ENCODE peak calls at places on chromosome 14, in four cellular contexts. O, L, R and M are unnamed samples.

GRCh38 chr14:39107624-39108023 is 4.6 kb upstream of the SEC23A start:
- DNase-seq in O (peak; percentile 44), L (no peak), R (no peak), M (no peak)

GRCh38 chr14:56324831-56325230 is 206.6 kb downstream of the PELI2 start:
- DNase-seq in O (no peak), L (no peak), R (no peak), M (no peak)

GRCh38 chr14:45068396-45068795 is 15.5 kb upstream of the PRPF39 start:
- DNase-seq in O (no peak), L (no peak), R (no peak), M (no peak)

GRCh38 chr14:20690848-20691640 is 2.5 kb downstream of the ANG start:
- DNase-seq in O (peak; percentile 81), L (no peak), R (peak; percentile 43), M (no peak)

GRCh38 chr14:104551851-104552737 is 27.5 kb upstream of the C14orf180 start:
- DNase-seq in O (no peak), L (no peak), R (no peak), M (peak; percentile 36)

GRCh38 chr14:30607156-30607780 is 14.9 kb upstream of the SCFD1 start:
- DNase-seq in O (no peak), L (no peak), R (no peak), M (no peak)

GRCh38 chr14:64444984-64445845 is 20.1 kb upstream of the AKAP5 start:
- DNase-seq in O (peak; percentile 41), L (no peak), R (no peak), M (no peak)

GRCh38 chr14:104974146-104974541 is 4.0 kb downstream of the AHNAK2 start:
- DNase-seq in O (no peak), L (no peak), R (no peak), M (no peak)

GRCh38 chr14:55706893-55707292 is 126.9 kb downstream of the KTN1 start:
- DNase-seq in O (no peak), L (no peak), R (no peak), M (no peak)

GRCh38 chr14:90580381-90581335 is 183.8 kb downstream of the CALM1 start:
- DNase-seq in O (no peak), L (no peak), R (no peak), M (no peak)

GRCh38 chr14:34498684-34499412 is 36.8 kb upstream of the SPTSSA start:
- DNase-seq in O (peak; percentile 80), L (no peak), R (no peak), M (no peak)

GRCh38 chr14:94754391-94754942 is 15.4 kb downstream of the GSC start:
- DNase-seq in O (no peak), L (no peak), R (no peak), M (no peak)

GRCh38 chr14:101562659-101563351 is 1.5 kb downstream of the DIO3 start:
- DNase-seq in O (no peak), L (no peak), R (no peak), M (no peak)

GRCh38 chr14:101564444-101564776 is 3.1 kb downstream of the DIO3 start:
- DNase-seq in O (no peak), L (no peak), R (no peak), M (no peak)

GRCh38 chr14:101563352-101563653 is 2.0 kb downstream of the DIO3 start:
- DNase-seq in O (no peak), L (no peak), R (no peak), M (no peak)

GRCh38 chr14:101564819-101565698 is 3.8 kb downstream of the DIO3 start:
- DNase-seq in O (peak; percentile 56), L (no peak), R (no peak), M (no peak)

GRCh38 chr14:101563654-101564443 is 2.6 kb downstream of the DIO3 start:
- DNase-seq in O (peak; percentile 37), L (no peak), R (no peak), M (no peak)
- H3K4me3 ChIP-seq in O (peak overlapping the region; percentile 58), L (no peak overlapping the region), R (no peak overlapping the region), M (no peak overlapping the region)

DNA sequence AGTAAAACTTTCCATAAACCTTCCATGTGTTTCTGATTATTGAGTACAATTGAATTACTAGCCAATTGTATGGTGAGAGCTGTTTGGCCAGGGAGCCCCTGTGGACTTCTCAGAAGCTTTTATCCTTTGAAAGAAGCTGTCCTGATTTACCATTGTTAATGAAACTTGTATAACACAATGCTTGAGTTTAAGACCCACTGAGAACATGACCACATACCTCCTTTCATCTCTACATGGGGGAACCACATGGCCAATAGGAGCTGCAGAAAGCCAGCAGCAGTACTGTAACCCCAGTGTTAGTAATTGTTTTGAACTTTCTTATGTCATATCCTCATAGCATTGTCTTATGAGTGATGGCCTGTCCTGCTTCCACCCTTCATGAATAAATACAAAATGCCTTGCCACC is 815.5 kb downstream of the NRXN3 start:
- DNase-seq in O (no peak), L (no peak), R (no peak), M (no peak)
- H3K4me3 ChIP-seq in O (no peak overlapping the region), L (no peak overlapping the region), R (no peak overlapping the region), M (no peak overlapping the region)

GRCh38 chr14:50121506-50121905 is 5.1 kb upstream of the VCPKMT start:
- DNase-seq in O (no peak), L (no peak), R (no peak), M (no peak)

GRCh38 chr14:50122291-50122690 is 5.9 kb upstream of the VCPKMT start:
- DNase-seq in O (no peak), L (no peak), R (no peak), M (no peak)

GRCh38 chr14:50117456-50117855 is 1.1 kb upstream of the VCPKMT start:
- DNase-seq in O (no peak), L (no peak), R (no peak), M (no peak)

GRCh38 chr14:50127802-50128201 is 11.4 kb upstream of the VCPKMT start:
- DNase-seq in O (no peak), L (no peak), R (no peak), M (no peak)

DNA sequence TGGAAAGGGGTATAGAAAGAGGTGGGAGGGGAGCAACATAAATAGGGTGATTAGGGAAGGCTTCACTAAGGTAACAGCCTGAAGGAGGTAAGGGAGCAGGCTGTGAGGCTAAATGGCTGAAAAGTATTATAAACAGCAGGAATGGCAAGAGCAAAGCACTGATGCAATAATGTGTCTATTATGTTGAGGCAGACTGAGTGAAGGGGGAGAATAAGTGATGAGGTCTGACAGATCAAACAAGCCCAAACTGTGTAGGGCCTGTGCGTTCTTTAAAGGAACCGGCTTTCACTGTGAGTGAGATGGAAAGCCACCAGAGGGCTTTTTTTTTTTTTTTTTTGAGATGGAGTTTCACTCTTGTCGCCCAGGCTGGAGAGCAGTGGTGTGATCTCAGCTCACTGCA is 6.7 kb upstream of the VCPKMT start:
- DNase-seq in O (no peak), L (no peak), R (no peak), M (no peak)
- H3K4me3 ChIP-seq in O (no peak overlapping the region), L (no peak overlapping the region), R (no peak overlapping the region), M (no peak overlapping the region)

DNA sequence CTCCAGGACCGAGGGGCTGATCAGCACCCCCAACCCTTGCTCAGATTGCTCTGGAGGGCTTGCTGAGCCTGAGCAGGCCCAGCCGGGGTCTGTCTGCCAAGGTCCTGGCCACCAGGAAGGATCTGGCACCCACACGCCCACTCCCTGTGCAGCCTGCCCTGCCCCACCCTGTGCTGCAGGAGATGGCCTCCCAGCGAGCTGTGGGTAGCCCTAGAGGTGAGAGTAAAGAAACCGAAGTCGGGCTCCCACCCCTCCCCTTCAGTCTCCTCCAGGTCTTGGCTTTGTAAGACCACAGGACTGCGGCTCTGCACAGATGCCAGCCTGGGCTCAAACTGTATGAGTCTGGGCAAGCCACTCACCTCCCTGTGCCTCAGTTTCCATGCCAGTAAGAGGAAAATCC is 307.8 kb downstream of the BCL11B start:
- DNase-seq in O (no peak), L (no peak), R (no peak), M (no peak)
- H3K4me3 ChIP-seq in O (no peak overlapping the region), L (no peak overlapping the region), R (no peak overlapping the region), M (no peak overlapping the region)

GRCh38 chr14:51552768-51553426 is 98.8 kb upstream of the FRMD6 start:
- DNase-seq in O (peak; percentile 36), L (no peak), R (no peak), M (no peak)

GRCh38 chr14:51554339-51554920 is 97.3 kb upstream of the FRMD6 start:
- DNase-seq in O (peak; percentile 65), L (peak; percentile 93), R (no peak), M (no peak)

GRCh38 chr14:51552275-51552674 is 99.4 kb upstream of the FRMD6 start:
- DNase-seq in O (peak; percentile 33), L (no peak), R (no peak), M (no peak)

GRCh38 chr14:51554953-51555352 is 96.8 kb upstream of the FRMD6 start:
- DNase-seq in O (peak; percentile 45), L (no peak), R (no peak), M (no peak)
- H3K4me3 ChIP-seq in O (no peak overlapping the region), L (no peak overlapping the region), R (no peak overlapping the region), M (no peak overlapping the region)